ENCODE peak calls at places on chromosomes 2 and 18, in six cellular contexts. J is AG04450, X is glutamatergic neuron, O is neural crest cell, W is left lung, H is HL-60. C is an unnamed sample.

GRCh38 chr2:240685771-240686371 is 3.2 kb upstream of the AQP12B start:
- DNase-seq in J (no peak), W (no peak), O (no peak), X (no peak), H (no peak), C (no peak)

GRCh38 chr2:176455865-176456291 is 186.6 kb downstream of the MTX2 start:
- DNase-seq in J (no peak), H (no peak), X (peak; percentile 42), O (no peak), W (no peak), C (no peak)

GRCh38 chr2:63875143-63875542 is 33.4 kb downstream of the UGP2 start:
- DNase-seq in W (no peak), H (no peak), O (no peak), J (no peak), X (no peak), C (no peak)

GRCh38 chr2:229884775-229885699 is 36.8 kb downstream of the TRIP12 start:
- DNase-seq in W (no peak), O (no peak), X (no peak), H (no peak), J (no peak), C (no peak)

GRCh38 chr18:45413180-45413836 is 202.0 kb upstream of the SLC14A2 start:
- DNase-seq in H (no peak), J (no peak), O (no peak), X (no peak), W (no peak), C (no peak)

GRCh38 chr18:13273800-13274199 is 55.2 kb downstream of the LDLRAD4 start:
- DNase-seq in J (no peak), H (no peak), W (no peak), O (no peak), X (no peak), C (no peak)

GRCh38 chr2:11373096-11373495 is 28.7 kb upstream of the ROCK2 start:
- DNase-seq in X (no peak), W (no peak), J (no peak), O (no peak), H (no peak), C (no peak)

GRCh38 chr2:238578256-238578655 is 151.5 kb downstream of the ASB1 start:
- DNase-seq in W (no peak), X (no peak), J (no peak), O (no peak), H (no peak), C (no peak)

GRCh38 chr18:34158881-34159690 is 65.6 kb downstream of the NOL4 start:
- DNase-seq in O (peak; percentile 67), X (peak; percentile 87), W (peak; percentile 31), J (no peak), H (no peak), C (peak; percentile 63)

GRCh38 chr18:31393286-31393685 is 16.7 kb downstream of the DSG4 start:
- DNase-seq in W (no peak), J (no peak), H (no peak), X (no peak), O (no peak), C (no peak)

GRCh38 chr18:59376351-59376935 is 17.4 kb upstream of the LMAN1 start:
- DNase-seq in H (no peak), O (no peak), X (no peak), W (no peak), J (no peak), C (no peak)

GRCh38 chr18:54647176-54647575 is 56.1 kb downstream of the DYNAP start:
- DNase-seq in H (no peak), O (no peak), W (no peak), J (no peak), X (no peak), C (no peak)
- TF ChIP-seq CTCF in H (no peak), O (peak; percentile 65), W (peak; percentile 19), J (peak; percentile 26), X (no peak), C (peak; percentile 62)

DNA sequence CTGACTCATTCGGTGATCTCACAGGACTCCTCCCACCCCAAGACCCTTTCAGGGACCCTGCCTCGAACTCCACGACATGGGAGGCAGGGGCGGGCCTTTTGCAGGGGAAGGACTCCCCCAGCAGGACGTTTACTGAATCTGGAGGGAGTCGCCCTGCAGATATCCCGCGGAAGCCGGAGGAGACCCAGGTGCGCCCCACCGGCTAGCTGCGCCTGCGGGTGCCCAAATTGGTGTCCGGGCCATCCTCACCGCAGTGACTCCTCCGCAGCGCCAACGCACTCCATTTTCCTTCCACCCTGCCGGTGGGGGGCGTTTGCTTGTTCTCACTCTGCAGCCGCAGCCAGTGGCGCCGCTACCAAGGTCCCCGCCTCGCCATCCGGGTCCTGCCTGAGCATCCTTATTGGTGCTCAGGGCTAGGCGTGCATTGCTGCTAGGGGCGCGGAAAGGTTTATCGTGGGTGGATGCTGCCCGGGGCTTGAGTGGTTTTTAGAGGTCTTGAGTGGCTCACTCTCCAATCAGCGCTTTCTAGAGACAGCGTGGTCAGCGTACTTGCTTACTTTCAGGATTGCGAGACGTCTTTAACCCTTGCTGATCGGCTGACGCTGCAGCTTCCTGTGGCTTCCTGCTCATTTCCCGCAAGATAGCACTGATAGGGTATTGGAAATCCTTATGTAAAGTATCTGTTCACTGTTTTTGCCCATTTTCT is 81.4 kb downstream of the BIN1 start:
- DNase-seq in O (peak; percentile 79), W (peak; percentile 82), H (no peak), J (peak; percentile 82), X (peak; percentile 94), C (peak; percentile 58)
- TF ChIP-seq CTCF in O (peak; percentile 57), W (no peak), H (no peak), J (peak; percentile 53), X (no peak), C (peak; percentile 55)

GRCh38 chr2:233449071-233449901 is 95.0 kb downstream of the DGKD start:
- DNase-seq in O (peak; percentile 61), W (peak; percentile 36), H (no peak), J (no peak), X (peak; percentile 81), C (peak; percentile 24)
- TF ChIP-seq CTCF in O (peak; percentile 74), W (peak; percentile 44), H (no peak), J (peak; percentile 79), X (peak; percentile 71), C (peak; percentile 70)

GRCh38 chr2:77954931-77955330 is 432.8 kb upstream of the LRRTM4 start:
- DNase-seq in O (no peak), J (no peak), H (no peak), X (no peak), W (no peak), C (no peak)
- TF ChIP-seq CTCF in O (peak; percentile 42), J (no peak), H (no peak), X (peak; percentile 57), W (no peak), C (peak; percentile 25)

DNA sequence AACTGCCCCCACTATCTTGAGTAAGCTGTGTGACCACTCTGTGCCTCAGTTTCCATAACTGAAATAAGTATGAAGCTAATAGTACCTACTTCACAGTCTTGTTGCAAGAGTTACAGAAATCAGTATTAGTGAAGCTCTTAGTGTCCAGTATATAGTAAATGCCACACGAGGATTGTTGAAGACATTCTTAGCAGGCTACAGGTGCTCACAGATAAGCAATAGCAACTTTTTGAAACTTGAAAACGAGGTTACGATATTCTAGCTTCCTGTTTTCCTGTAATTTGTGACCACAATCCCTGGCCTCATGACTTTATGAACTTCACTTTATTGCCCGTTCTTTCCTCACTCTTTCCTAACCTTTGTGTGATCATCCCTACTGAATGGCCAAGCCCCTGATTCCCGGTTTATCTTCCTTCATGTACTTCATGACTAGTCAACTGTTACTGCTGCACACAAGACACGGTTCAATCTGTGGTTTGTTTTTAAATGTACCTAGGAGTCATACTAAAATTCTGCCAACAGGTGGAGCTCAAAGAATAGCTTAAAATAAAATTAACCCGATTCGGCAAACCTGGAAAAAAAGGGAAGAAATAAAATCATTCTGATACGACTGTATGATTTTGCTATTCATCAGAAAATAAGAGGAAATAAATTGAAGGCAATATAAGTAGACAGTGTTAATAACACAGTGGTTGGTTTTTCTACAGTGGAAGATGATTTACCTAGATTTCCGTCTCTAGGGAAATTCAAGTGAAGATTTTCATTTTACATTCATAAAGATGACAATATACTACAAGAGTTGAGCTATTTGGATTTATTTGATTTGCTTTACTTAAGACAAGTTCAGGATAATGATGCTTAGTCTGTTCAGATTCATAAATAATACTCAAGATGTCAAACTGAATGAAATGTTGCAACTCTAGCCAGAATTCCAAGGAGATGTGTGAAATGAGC is 38.1 kb upstream of the STAT1 start:
- DNase-seq in O (peak; percentile 7), J (no peak), H (peak; percentile 69), X (no peak), W (no peak), C (no peak)
- TF ChIP-seq CTCF in O (peak; percentile 77), J (peak; percentile 69), H (peak; percentile 21), X (peak; percentile 61), W (peak; percentile 61), C (peak; percentile 75)

C was measured in progenitor cell of endocrine pancreas.